ENCODE peak calls at places on chromosome 18, in six cellular contexts. A is stimulated activated naive B cell treated with anti-CD40 and anti-IgM and Interleukin-4, amounts not matched to agents 10 μg/mL and 1 μg/mL and 100 μg/mL, for 72 hours; J is NCI-H1694; O is kidney tubule cell; P is putamen; E is NT2/D1. T is an unnamed sample.

GRCh38 chr18:73785276-73785675 is 362.4 kb downstream of the FBXO15 start:
- DNase-seq in A (no peak), J (no peak), O (no peak), P (no peak), E (no peak), T (no peak)

GRCh38 chr18:10681581-10682367 is 155.9 kb downstream of the NAPG start:
- DNase-seq in A (no peak), J (no peak), O (peak; percentile 75), P (no peak), E (no peak), T (no peak)

GRCh38 chr18:8362863-8363262 is 246.4 kb upstream of the RAB12 start:
- DNase-seq in A (no peak), J (no peak), O (no peak), P (no peak), E (no peak), T (no peak)

GRCh38 chr18:7844017-7844416 is 276.9 kb downstream of the PTPRM start:
- DNase-seq in A (no peak), J (no peak), O (no peak), P (no peak), E (no peak), T (no peak)

GRCh38 chr18:63238711-63239110 is 80.9 kb downstream of the BCL2 start:
- DNase-seq in A (no peak), J (no peak), O (peak; percentile 15), P (no peak), E (peak; percentile 9), T (no peak)

GRCh38 chr18:74148543-74149070 is 284 bp downstream of the TIMM21 start:
- DNase-seq in A (no peak), J (no peak), O (no peak), P (no peak), E (no peak), T (no peak)

GRCh38 chr18:24019641-24020331 is 5.2 kb downstream of the TTC39C start:
- DNase-seq in A (peak; percentile 67), J (no peak), O (no peak), P (no peak), E (no peak), T (no peak)

GRCh38 chr18:9466127-9466526 is 9.2 kb upstream of the RALBP1 start:
- DNase-seq in A (no peak), J (no peak), O (no peak), P (no peak), E (no peak), T (no peak)

GRCh38 chr18:47260138-47260923 is 8.9 kb upstream of the SKOR2 start:
- DNase-seq in A (no peak), J (no peak), O (peak; percentile 62), P (no peak), E (no peak), T (no peak)